ENCODE peak calls at places on chromosomes 5 and 9, in nine cellular contexts. One of them, this sample, is unnamed.

GRCh38 chr9:128898845-128899565 is 17.1 kb downstream of the LRRC8A start:
- DNase-seq in LoVo: no peak
- DNase-seq in lower leg skin: no peak
- DNase-seq in Peyer's patch: no peak
- DNase-seq in epithelial cell of esophagus: no peak
- DNase-seq in stimulated activated naive CD8-positive, alpha-beta T cell treated with anti-CD3 and anti-CD28 coated beads, Interleukin-15, amount 100 ng/mL, for 72 hours: no peak
- DNase-seq in activated T-helper 1 cell treated with Interleukin-2 at 50 U/mL for 16 hours: no peak
- DNase-seq in aorta: no peak
- DNase-seq in endothelial cell: no peak
- DNase-seq in this sample: no peak

GRCh38 chr9:34500623-34501267 is 22.0 kb downstream of the ENHO start:
- DNase-seq in stimulated activated naive CD8-positive, alpha-beta T cell treated with anti-CD3 and anti-CD28 coated beads, Interleukin-15, amount 100 ng/mL, for 72 hours: peak
- DNase-seq in aorta: peak
- DNase-seq in endothelial cell: peak
- DNase-seq in lower leg skin: peak
- DNase-seq in epithelial cell of esophagus: peak
- DNase-seq in LoVo: peak
- DNase-seq in Peyer's patch: peak
- DNase-seq in activated T-helper 1 cell treated with Interleukin-2 at 50 U/mL for 16 hours: peak
- DNase-seq in this sample: peak

GRCh38 chr9:129333961-129334743 is 156.1 kb upstream of the IER5L start:
- DNase-seq in stimulated activated naive CD8-positive, alpha-beta T cell treated with anti-CD3 and anti-CD28 coated beads, Interleukin-15, amount 100 ng/mL, for 72 hours: peak
- DNase-seq in LoVo: peak
- DNase-seq in Peyer's patch: peak
- DNase-seq in activated T-helper 1 cell treated with Interleukin-2 at 50 U/mL for 16 hours: no peak
- DNase-seq in lower leg skin: peak
- DNase-seq in endothelial cell: peak
- DNase-seq in aorta: peak
- DNase-seq in epithelial cell of esophagus: peak
- DNase-seq in this sample: peak

GRCh38 chr9:90204128-90204838 is 438.3 kb downstream of the DIRAS2 start:
- DNase-seq in activated T-helper 1 cell treated with Interleukin-2 at 50 U/mL for 16 hours: no peak
- DNase-seq in lower leg skin: no peak
- DNase-seq in LoVo: no peak
- DNase-seq in epithelial cell of esophagus: no peak
- DNase-seq in endothelial cell: no peak
- DNase-seq in aorta: no peak
- DNase-seq in stimulated activated naive CD8-positive, alpha-beta T cell treated with anti-CD3 and anti-CD28 coated beads, Interleukin-15, amount 100 ng/mL, for 72 hours: no peak
- DNase-seq in Peyer's patch: no peak
- DNase-seq in this sample: no peak

GRCh38 chr5:113902917-113903681 is 389.6 kb downstream of the YTHDC2 start:
- DNase-seq in Peyer's patch: no peak
- DNase-seq in endothelial cell: no peak
- DNase-seq in stimulated activated naive CD8-positive, alpha-beta T cell treated with anti-CD3 and anti-CD28 coated beads, Interleukin-15, amount 100 ng/mL, for 72 hours: no peak
- DNase-seq in LoVo: no peak
- DNase-seq in activated T-helper 1 cell treated with Interleukin-2 at 50 U/mL for 16 hours: no peak
- DNase-seq in epithelial cell of esophagus: no peak
- DNase-seq in lower leg skin: no peak
- DNase-seq in aorta: no peak
- DNase-seq in this sample: no peak

GRCh38 chr9:99607852-99608448 is 213.7 kb upstream of the NR4A3 start:
- DNase-seq in activated T-helper 1 cell treated with Interleukin-2 at 50 U/mL for 16 hours: no peak
- DNase-seq in epithelial cell of esophagus: no peak
- DNase-seq in lower leg skin: no peak
- DNase-seq in aorta: no peak
- DNase-seq in stimulated activated naive CD8-positive, alpha-beta T cell treated with anti-CD3 and anti-CD28 coated beads, Interleukin-15, amount 100 ng/mL, for 72 hours: no peak
- DNase-seq in endothelial cell: no peak
- DNase-seq in Peyer's patch: no peak
- DNase-seq in LoVo: no peak
- DNase-seq in this sample: no peak

GRCh38 chr5:109936091-109936490 is 246.4 kb downstream of the MAN2A1 start:
- DNase-seq in endothelial cell: no peak
- DNase-seq in activated T-helper 1 cell treated with Interleukin-2 at 50 U/mL for 16 hours: no peak
- DNase-seq in stimulated activated naive CD8-positive, alpha-beta T cell treated with anti-CD3 and anti-CD28 coated beads, Interleukin-15, amount 100 ng/mL, for 72 hours: no peak
- DNase-seq in aorta: no peak
- DNase-seq in LoVo: no peak
- DNase-seq in epithelial cell of esophagus: peak
- DNase-seq in Peyer's patch: no peak
- DNase-seq in lower leg skin: no peak
- DNase-seq in this sample: no peak

GRCh38 chr5:67648201-67648671 is 451.6 kb upstream of the CD180 start:
- DNase-seq in stimulated activated naive CD8-positive, alpha-beta T cell treated with anti-CD3 and anti-CD28 coated beads, Interleukin-15, amount 100 ng/mL, for 72 hours: no peak
- DNase-seq in epithelial cell of esophagus: no peak
- DNase-seq in aorta: peak
- DNase-seq in endothelial cell: no peak
- DNase-seq in lower leg skin: peak
- DNase-seq in Peyer's patch: no peak
- DNase-seq in LoVo: no peak
- DNase-seq in activated T-helper 1 cell treated with Interleukin-2 at 50 U/mL for 16 hours: no peak
- DNase-seq in this sample: peak

GRCh38 chr5:1202026-1202797 is 817 bp downstream of the SLC6A19 start:
- DNase-seq in epithelial cell of esophagus: no peak
- DNase-seq in stimulated activated naive CD8-positive, alpha-beta T cell treated with anti-CD3 and anti-CD28 coated beads, Interleukin-15, amount 100 ng/mL, for 72 hours: no peak
- DNase-seq in aorta: peak
- DNase-seq in LoVo: no peak
- DNase-seq in activated T-helper 1 cell treated with Interleukin-2 at 50 U/mL for 16 hours: no peak
- DNase-seq in endothelial cell: no peak
- DNase-seq in Peyer's patch: no peak
- DNase-seq in lower leg skin: no peak
- DNase-seq in this sample: no peak

GRCh38 chr5:39533749-39534148 is 109.0 kb upstream of the DAB2 start:
- DNase-seq in Peyer's patch: no peak
- DNase-seq in endothelial cell: no peak
- DNase-seq in activated T-helper 1 cell treated with Interleukin-2 at 50 U/mL for 16 hours: no peak
- DNase-seq in aorta: no peak
- DNase-seq in epithelial cell of esophagus: no peak
- DNase-seq in lower leg skin: no peak
- DNase-seq in stimulated activated naive CD8-positive, alpha-beta T cell treated with anti-CD3 and anti-CD28 coated beads, Interleukin-15, amount 100 ng/mL, for 72 hours: no peak
- DNase-seq in LoVo: no peak
- DNase-seq in this sample: no peak

GRCh38 chr5:142906863-142907671 is 136.9 kb downstream of the ARHGAP26 start:
- DNase-seq in activated T-helper 1 cell treated with Interleukin-2 at 50 U/mL for 16 hours: no peak
- DNase-seq in stimulated activated naive CD8-positive, alpha-beta T cell treated with anti-CD3 and anti-CD28 coated beads, Interleukin-15, amount 100 ng/mL, for 72 hours: no peak
- DNase-seq in Peyer's patch: no peak
- DNase-seq in aorta: no peak
- DNase-seq in epithelial cell of esophagus: no peak
- DNase-seq in endothelial cell: no peak
- DNase-seq in lower leg skin: no peak
- DNase-seq in LoVo: no peak
- DNase-seq in this sample: no peak

GRCh38 chr9:26205316-26205715 is 527.1 kb upstream of the TUSC1 start:
- DNase-seq in activated T-helper 1 cell treated with Interleukin-2 at 50 U/mL for 16 hours: no peak
- DNase-seq in LoVo: no peak
- DNase-seq in Peyer's patch: no peak
- DNase-seq in stimulated activated naive CD8-positive, alpha-beta T cell treated with anti-CD3 and anti-CD28 coated beads, Interleukin-15, amount 100 ng/mL, for 72 hours: no peak
- DNase-seq in endothelial cell: no peak
- DNase-seq in epithelial cell of esophagus: no peak
- DNase-seq in lower leg skin: no peak
- DNase-seq in aorta: no peak
- DNase-seq in this sample: no peak

GRCh38 chr5:114387433-114387832 is 25.6 kb downstream of the KCNN2 start:
- DNase-seq in aorta: no peak
- DNase-seq in activated T-helper 1 cell treated with Interleukin-2 at 50 U/mL for 16 hours: no peak
- DNase-seq in LoVo: no peak
- DNase-seq in Peyer's patch: no peak
- DNase-seq in stimulated activated naive CD8-positive, alpha-beta T cell treated with anti-CD3 and anti-CD28 coated beads, Interleukin-15, amount 100 ng/mL, for 72 hours: no peak
- DNase-seq in endothelial cell: no peak
- DNase-seq in epithelial cell of esophagus: no peak
- DNase-seq in lower leg skin: no peak
- DNase-seq in this sample: no peak

GRCh38 chr5:57412010-57412409 is 70.6 kb downstream of the ACTBL2 start:
- DNase-seq in epithelial cell of esophagus: peak
- DNase-seq in stimulated activated naive CD8-positive, alpha-beta T cell treated with anti-CD3 and anti-CD28 coated beads, Interleukin-15, amount 100 ng/mL, for 72 hours: no peak
- DNase-seq in LoVo: no peak
- DNase-seq in Peyer's patch: no peak
- DNase-seq in endothelial cell: no peak
- DNase-seq in lower leg skin: no peak
- DNase-seq in aorta: no peak
- DNase-seq in activated T-helper 1 cell treated with Interleukin-2 at 50 U/mL for 16 hours: no peak
- DNase-seq in this sample: no peak

GRCh38 chr9:70470050-70471015 is 55.9 kb upstream of the KLF9 start:
- DNase-seq in LoVo: peak
- DNase-seq in stimulated activated naive CD8-positive, alpha-beta T cell treated with anti-CD3 and anti-CD28 coated beads, Interleukin-15, amount 100 ng/mL, for 72 hours: no peak
- DNase-seq in Peyer's patch: no peak
- DNase-seq in aorta: no peak
- DNase-seq in endothelial cell: no peak
- DNase-seq in lower leg skin: peak
- DNase-seq in epithelial cell of esophagus: no peak
- DNase-seq in activated T-helper 1 cell treated with Interleukin-2 at 50 U/mL for 16 hours: no peak
- DNase-seq in this sample: peak

GRCh38 chr5:96781031-96781733 is 26.6 kb downstream of the ERAP1 start:
- DNase-seq in LoVo: peak
- DNase-seq in stimulated activated naive CD8-positive, alpha-beta T cell treated with anti-CD3 and anti-CD28 coated beads, Interleukin-15, amount 100 ng/mL, for 72 hours: no peak
- DNase-seq in activated T-helper 1 cell treated with Interleukin-2 at 50 U/mL for 16 hours: no peak
- DNase-seq in epithelial cell of esophagus: peak
- DNase-seq in lower leg skin: no peak
- DNase-seq in Peyer's patch: no peak
- DNase-seq in aorta: no peak
- DNase-seq in endothelial cell: no peak
- DNase-seq in this sample: no peak

GRCh38 chr9:112288029-112288428 is 45.4 kb downstream of the PTBP3 start:
- DNase-seq in LoVo: no peak
- DNase-seq in activated T-helper 1 cell treated with Interleukin-2 at 50 U/mL for 16 hours: no peak
- DNase-seq in epithelial cell of esophagus: no peak
- DNase-seq in endothelial cell: no peak
- DNase-seq in stimulated activated naive CD8-positive, alpha-beta T cell treated with anti-CD3 and anti-CD28 coated beads, Interleukin-15, amount 100 ng/mL, for 72 hours: no peak
- DNase-seq in aorta: no peak
- DNase-seq in lower leg skin: no peak
- DNase-seq in Peyer's patch: no peak
- DNase-seq in this sample: no peak

GRCh38 chr5:125560476-125561225 is 814.2 kb upstream of the ZNF608 start:
- DNase-seq in stimulated activated naive CD8-positive, alpha-beta T cell treated with anti-CD3 and anti-CD28 coated beads, Interleukin-15, amount 100 ng/mL, for 72 hours: no peak
- DNase-seq in activated T-helper 1 cell treated with Interleukin-2 at 50 U/mL for 16 hours: no peak
- DNase-seq in Peyer's patch: no peak
- DNase-seq in aorta: no peak
- DNase-seq in LoVo: no peak
- DNase-seq in endothelial cell: no peak
- DNase-seq in epithelial cell of esophagus: peak
- DNase-seq in lower leg skin: no peak
- DNase-seq in this sample: no peak

GRCh38 chr9:114653556-114654159 is 3.9 kb downstream of the TEX53 start:
- DNase-seq in Peyer's patch: peak
- DNase-seq in LoVo: peak
- DNase-seq in lower leg skin: peak
- DNase-seq in epithelial cell of esophagus: peak
- DNase-seq in endothelial cell: peak
- DNase-seq in activated T-helper 1 cell treated with Interleukin-2 at 50 U/mL for 16 hours: peak
- DNase-seq in aorta: peak
- DNase-seq in stimulated activated naive CD8-positive, alpha-beta T cell treated with anti-CD3 and anti-CD28 coated beads, Interleukin-15, amount 100 ng/mL, for 72 hours: peak
- DNase-seq in this sample: peak

GRCh38 chr9:106860731-106861584 is 2.0 kb upstream of the ZNF462 start:
- DNase-seq in LoVo: peak
- DNase-seq in lower leg skin: peak
- DNase-seq in endothelial cell: peak
- DNase-seq in epithelial cell of esophagus: peak
- DNase-seq in stimulated activated naive CD8-positive, alpha-beta T cell treated with anti-CD3 and anti-CD28 coated beads, Interleukin-15, amount 100 ng/mL, for 72 hours: no peak
- DNase-seq in activated T-helper 1 cell treated with Interleukin-2 at 50 U/mL for 16 hours: no peak
- DNase-seq in aorta: peak
- DNase-seq in Peyer's patch: no peak
- DNase-seq in this sample: no peak

GRCh38 chr5:176677209-176677931 is 30.1 kb downstream of the TSPAN17 start:
- DNase-seq in LoVo: no peak
- DNase-seq in epithelial cell of esophagus: no peak
- DNase-seq in aorta: no peak
- DNase-seq in activated T-helper 1 cell treated with Interleukin-2 at 50 U/mL for 16 hours: no peak
- DNase-seq in Peyer's patch: no peak
- DNase-seq in stimulated activated naive CD8-positive, alpha-beta T cell treated with anti-CD3 and anti-CD28 coated beads, Interleukin-15, amount 100 ng/mL, for 72 hours: no peak
- DNase-seq in lower leg skin: no peak
- DNase-seq in endothelial cell: no peak
- DNase-seq in this sample: no peak

GRCh38 chr9:74277532-74277931 is 219.6 kb upstream of the RORB start:
- DNase-seq in LoVo: no peak
- DNase-seq in activated T-helper 1 cell treated with Interleukin-2 at 50 U/mL for 16 hours: no peak
- DNase-seq in Peyer's patch: no peak
- DNase-seq in epithelial cell of esophagus: no peak
- DNase-seq in stimulated activated naive CD8-positive, alpha-beta T cell treated with anti-CD3 and anti-CD28 coated beads, Interleukin-15, amount 100 ng/mL, for 72 hours: peak
- DNase-seq in lower leg skin: no peak
- DNase-seq in endothelial cell: no peak
- DNase-seq in aorta: no peak
- DNase-seq in this sample: no peak

GRCh38 chr5:8340739-8341344 is 471.9 kb downstream of the MTRR start:
- DNase-seq in stimulated activated naive CD8-positive, alpha-beta T cell treated with anti-CD3 and anti-CD28 coated beads, Interleukin-15, amount 100 ng/mL, for 72 hours: no peak
- DNase-seq in aorta: no peak
- DNase-seq in LoVo: no peak
- DNase-seq in lower leg skin: no peak
- DNase-seq in epithelial cell of esophagus: peak
- DNase-seq in endothelial cell: no peak
- DNase-seq in activated T-helper 1 cell treated with Interleukin-2 at 50 U/mL for 16 hours: no peak
- DNase-seq in Peyer's patch: no peak
- DNase-seq in this sample: no peak

GRCh38 chr5:116216246-116216645 is 131.4 kb downstream of the COMMD10 start:
- DNase-seq in Peyer's patch: no peak
- DNase-seq in LoVo: no peak
- DNase-seq in stimulated activated naive CD8-positive, alpha-beta T cell treated with anti-CD3 and anti-CD28 coated beads, Interleukin-15, amount 100 ng/mL, for 72 hours: no peak
- DNase-seq in lower leg skin: no peak
- DNase-seq in activated T-helper 1 cell treated with Interleukin-2 at 50 U/mL for 16 hours: no peak
- DNase-seq in epithelial cell of esophagus: no peak
- DNase-seq in endothelial cell: no peak
- DNase-seq in aorta: no peak
- DNase-seq in this sample: no peak

GRCh38 chr5:55850839-55851674 is at the start of gene IL31RA:
- DNase-seq in lower leg skin: no peak
- DNase-seq in aorta: no peak
- DNase-seq in LoVo: no peak
- DNase-seq in epithelial cell of esophagus: peak
- DNase-seq in endothelial cell: no peak
- DNase-seq in activated T-helper 1 cell treated with Interleukin-2 at 50 U/mL for 16 hours: no peak
- DNase-seq in Peyer's patch: no peak
- DNase-seq in stimulated activated naive CD8-positive, alpha-beta T cell treated with anti-CD3 and anti-CD28 coated beads, Interleukin-15, amount 100 ng/mL, for 72 hours: no peak
- DNase-seq in this sample: no peak

GRCh38 chr9:119052339-119053030 is 316.8 kb downstream of the BRINP1 start:
- DNase-seq in LoVo: no peak
- DNase-seq in endothelial cell: no peak
- DNase-seq in epithelial cell of esophagus: peak
- DNase-seq in lower leg skin: no peak
- DNase-seq in stimulated activated naive CD8-positive, alpha-beta T cell treated with anti-CD3 and anti-CD28 coated beads, Interleukin-15, amount 100 ng/mL, for 72 hours: no peak
- DNase-seq in activated T-helper 1 cell treated with Interleukin-2 at 50 U/mL for 16 hours: no peak
- DNase-seq in Peyer's patch: no peak
- DNase-seq in aorta: peak
- DNase-seq in this sample: no peak

GRCh38 chr5:126031989-126032716 is 391.1 kb upstream of the GRAMD2B start:
- DNase-seq in LoVo: no peak
- DNase-seq in lower leg skin: no peak
- DNase-seq in epithelial cell of esophagus: peak
- DNase-seq in endothelial cell: no peak
- DNase-seq in Peyer's patch: no peak
- DNase-seq in activated T-helper 1 cell treated with Interleukin-2 at 50 U/mL for 16 hours: no peak
- DNase-seq in aorta: peak
- DNase-seq in stimulated activated naive CD8-positive, alpha-beta T cell treated with anti-CD3 and anti-CD28 coated beads, Interleukin-15, amount 100 ng/mL, for 72 hours: no peak
- DNase-seq in this sample: peak

GRCh38 chr5:55232194-55232984 is 1.0 kb downstream of the CCNO start:
- DNase-seq in endothelial cell: peak
- DNase-seq in LoVo: peak
- DNase-seq in lower leg skin: no peak
- DNase-seq in aorta: peak
- DNase-seq in activated T-helper 1 cell treated with Interleukin-2 at 50 U/mL for 16 hours: no peak
- DNase-seq in Peyer's patch: no peak
- DNase-seq in stimulated activated naive CD8-positive, alpha-beta T cell treated with anti-CD3 and anti-CD28 coated beads, Interleukin-15, amount 100 ng/mL, for 72 hours: no peak
- DNase-seq in epithelial cell of esophagus: peak
- DNase-seq in this sample: peak

GRCh38 chr5:151041577-151042268 is 21.3 kb downstream of the GPX3 start:
- DNase-seq in LoVo: no peak
- DNase-seq in Peyer's patch: no peak
- DNase-seq in aorta: no peak
- DNase-seq in activated T-helper 1 cell treated with Interleukin-2 at 50 U/mL for 16 hours: no peak
- DNase-seq in endothelial cell: no peak
- DNase-seq in epithelial cell of esophagus: peak
- DNase-seq in lower leg skin: no peak
- DNase-seq in stimulated activated naive CD8-positive, alpha-beta T cell treated with anti-CD3 and anti-CD28 coated beads, Interleukin-15, amount 100 ng/mL, for 72 hours: no peak
- DNase-seq in this sample: no peak

GRCh38 chr5:112657804-112658203 is 79.9 kb upstream of the APC start:
- DNase-seq in stimulated activated naive CD8-positive, alpha-beta T cell treated with anti-CD3 and anti-CD28 coated beads, Interleukin-15, amount 100 ng/mL, for 72 hours: no peak
- DNase-seq in LoVo: no peak
- DNase-seq in endothelial cell: no peak
- DNase-seq in aorta: no peak
- DNase-seq in Peyer's patch: no peak
- DNase-seq in activated T-helper 1 cell treated with Interleukin-2 at 50 U/mL for 16 hours: no peak
- DNase-seq in epithelial cell of esophagus: no peak
- DNase-seq in lower leg skin: no peak
- DNase-seq in this sample: no peak

GRCh38 chr9:124284237-124284831 is 26.6 kb downstream of the NEK6 start:
- DNase-seq in stimulated activated naive CD8-positive, alpha-beta T cell treated with anti-CD3 and anti-CD28 coated beads, Interleukin-15, amount 100 ng/mL, for 72 hours: no peak
- DNase-seq in endothelial cell: no peak
- DNase-seq in lower leg skin: no peak
- DNase-seq in activated T-helper 1 cell treated with Interleukin-2 at 50 U/mL for 16 hours: no peak
- DNase-seq in Peyer's patch: no peak
- DNase-seq in LoVo: no peak
- DNase-seq in aorta: no peak
- DNase-seq in epithelial cell of esophagus: no peak
- DNase-seq in this sample: no peak

This sample was measured in stomach.